ENCODE peak calls at places on chromosomes 4 and X, in five cellular contexts. D, Z, E, U and A are unnamed samples.

GRCh38 chr4:164081801-164082200 is 587.3 kb downstream of the TMA16 start:
- DNase-seq in D (no peak), Z (no peak), E (no peak), U (no peak), A (no peak)

GRCh38 chr4:100742045-100742444 is 224.2 kb upstream of the EMCN start:
- DNase-seq in D (no peak), Z (peak), E (no peak), U (peak), A (peak)

GRCh38 chrX:112889400-112889799 is 48.8 kb upstream of the AMOT start:
- DNase-seq in D (no peak), Z (no peak), E (no peak), U (no peak), A (no peak)

GRCh38 chrX:119410854-119411253 is 11.7 kb downstream of the SLC25A43 start:
- DNase-seq in D (no peak), Z (no peak), E (no peak), U (no peak), A (no peak)

GRCh38 chrX:75609361-75609760 is 86.5 kb upstream of the ZDHHC15 start:
- DNase-seq in D (no peak), Z (no peak), E (no peak), U (no peak), A (no peak)

GRCh38 chr4:24881508-24882071 is 31.3 kb downstream of the CCDC149 start:
- DNase-seq in D (no peak), Z (no peak), E (no peak), U (no peak), A (no peak)

GRCh38 chr4:117965608-117966007 is 68.7 kb upstream of the NDST3 start:
- DNase-seq in D (no peak), Z (no peak), E (no peak), U (no peak), A (no peak)

GRCh38 chr4:36111180-36111579 is 133.1 kb downstream of the ARAP2 start:
- DNase-seq in D (no peak), Z (peak), E (no peak), U (no peak), A (peak)

GRCh38 chr4:16124232-16124631 is 40.4 kb upstream of the PROM1 start:
- DNase-seq in D (no peak), Z (no peak), E (no peak), U (peak), A (no peak)

GRCh38 chr4:76596713-76597112 is 161.7 kb downstream of the SHROOM3 start:
- DNase-seq in D (no peak), Z (no peak), E (no peak), U (no peak), A (no peak)

GRCh38 chr4:8874003-8874895 is 2.6 kb upstream of the HMX1 start:
- DNase-seq in D (no peak), Z (no peak), E (no peak), U (no peak), A (no peak)

GRCh38 chrX:3743821-3744439 is 30.5 kb upstream of the PRKX start:
- DNase-seq in D (no peak), Z (no peak), E (no peak), U (no peak), A (no peak)

DNA sequence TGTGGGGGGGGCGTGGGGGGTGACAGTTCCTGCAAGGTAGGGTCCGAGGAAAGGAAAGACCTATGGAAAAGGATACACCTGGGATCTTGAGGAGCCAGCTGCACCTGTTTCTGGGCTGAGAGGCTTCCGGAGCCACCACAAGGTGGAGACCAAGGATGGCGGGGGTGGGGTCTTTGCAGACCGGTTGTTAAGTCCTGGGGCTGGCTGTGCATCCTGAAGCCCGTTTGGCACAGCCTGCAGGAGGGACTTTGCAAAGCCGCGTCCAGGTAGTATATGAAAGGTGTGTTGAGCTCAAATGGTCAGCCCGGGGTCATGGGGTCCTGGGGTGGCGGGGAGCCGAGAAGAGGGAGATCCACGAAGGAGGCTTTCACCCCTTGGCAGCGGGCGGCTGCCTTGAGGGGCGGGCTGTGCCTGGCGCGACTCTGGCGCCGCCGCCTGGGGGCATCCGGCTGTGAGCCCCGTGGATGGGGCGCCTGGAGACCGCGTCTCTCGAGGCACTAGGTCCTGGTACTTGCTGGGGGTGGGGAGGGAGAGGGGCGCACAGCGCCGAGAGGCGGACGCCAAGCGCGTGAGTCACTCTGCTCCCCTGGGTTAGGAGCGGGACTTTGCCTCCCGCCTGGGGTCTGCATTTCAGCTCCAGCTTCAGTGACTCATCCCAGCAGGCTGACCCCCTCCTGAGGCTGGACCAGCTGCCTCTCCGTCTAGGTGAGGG is 58.2 kb upstream of the DYNLT3 start:
- DNase-seq in D (no peak), Z (peak), E (no peak), U (peak), A (peak)
- TF ChIP-seq CTCF in D (no peak), Z (peak), E (no peak), U (no peak), A (peak)

GRCh38 chr4:112898357-112899141 is 150.9 kb upstream of the ANK2 start:
- DNase-seq in D (no peak), Z (no peak), E (no peak), U (no peak), A (no peak)
- H3K4me3 ChIP-seq in D (no peak), Z (no peak), E (no peak), U (no peak), A (no peak)

DNA sequence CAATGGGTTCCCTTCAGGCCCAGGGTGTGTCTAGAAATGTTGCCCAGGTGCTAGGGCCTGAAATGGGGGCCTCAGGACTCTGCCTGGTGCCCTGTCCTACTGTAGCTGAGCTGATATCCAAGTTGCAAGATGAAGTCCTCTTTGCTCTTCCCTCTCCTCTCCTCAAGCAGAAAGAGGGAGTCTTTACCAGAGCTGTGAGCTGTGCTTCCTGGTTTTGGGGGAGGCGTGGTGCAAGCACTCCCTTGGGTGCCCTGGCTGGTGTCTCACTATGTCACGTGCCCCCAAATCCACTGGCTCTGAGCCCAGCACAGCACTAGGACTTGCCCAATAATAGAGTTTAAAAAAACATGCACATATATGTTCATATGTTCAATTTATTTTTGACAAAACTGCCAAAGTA is 29.3 kb upstream of the CT47A1 start:
- DNase-seq in D (no peak), Z (no peak), E (no peak), U (no peak), A (no peak)
- TF ChIP-seq CTCF in D (no peak), Z (no peak), E (no peak), U (no peak), A (no peak)

GRCh38 chr4:177315767-177316490 is 6.3 kb downstream of the NEIL3 start:
- DNase-seq in D (no peak), Z (peak), E (no peak), U (no peak), A (peak)

GRCh38 chr4:177309525-177310371 is at the start of gene NEIL3:
- DNase-seq in D (peak), Z (peak), E (peak), U (peak), A (peak)

GRCh38 chr4:177308842-177309524 is 691 bp upstream of the NEIL3 start:
- DNase-seq in D (no peak), Z (no peak), E (no peak), U (no peak), A (no peak)

GRCh38 chr4:177308125-177308524 is 1.5 kb upstream of the NEIL3 start:
- DNase-seq in D (no peak), Z (peak), E (no peak), U (no peak), A (peak)

GRCh38 chr4:177313263-177313662 is 3.6 kb downstream of the NEIL3 start:
- DNase-seq in D (no peak), Z (peak), E (no peak), U (no peak), A (peak)
- H3K4me3 ChIP-seq in D (no peak), Z (no peak), E (no peak), U (no peak), A (no peak)